ENCODE peak calls at places on chromosomes 16 and 17, in five cellular contexts. G is Right ventricle myocardium superior; U is sigmoid colon; F is AG04450; V is central memory CD4-positive, alpha-beta T cell. T is an unnamed sample.

GRCh38 chr16:85622683-85623082 is 9.6 kb downstream of the GSE1 start:
- DNase-seq in G (no peak), U (no peak), F (no peak), V (no peak), T (no peak)

GRCh38 chr16:58062821-58063220 is 37.3 kb downstream of the MMP15 start:
- DNase-seq in G (no peak), U (no peak), F (no peak), V (no peak), T (no peak)

GRCh38 chr17:27199948-27200347 is 94.0 kb upstream of the WSB1 start:
- DNase-seq in G (no peak), U (no peak), F (no peak), V (no peak), T (no peak)

GRCh38 chr17:81898029-81898866 is 3.8 kb upstream of the NPB start:
- DNase-seq in G (no peak), U (no peak), F (no peak), V (no peak), T (no peak)

GRCh38 chr17:75681289-75681688 is 14.2 kb downstream of the SAP30BP start:
- DNase-seq in G (no peak), U (no peak), F (no peak), V (no peak), T (no peak)

GRCh38 chr16:30381351-30382041 is 865 bp downstream of the SEPTIN1 start:
- DNase-seq in G (no peak), U (no peak), F (no peak), V (no peak), T (no peak)

GRCh38 chr17:35750526-35751395 is 2.3 kb downstream of the GAS2L2 start:
- DNase-seq in G (no peak), U (no peak), F (no peak), V (no peak), T (no peak)

GRCh38 chr16:81608515-81609209 is 164.1 kb downstream of the CMIP start:
- DNase-seq in G (no peak), U (no peak), F (no peak), V (no peak), T (no peak)

GRCh38 chr16:76866994-76867393 is 324.0 kb upstream of the MON1B start:
- DNase-seq in G (no peak), U (no peak), F (no peak), V (no peak), T (no peak)

T was measured in immature natural killer cell.